ENCODE peak calls at places on chromosomes 11 and 22, in eight cellular contexts. One of them, this sample, is unnamed. For H3K4me1, the result is how much of the 10 kb centered on the place peaks cover.

GRCh38 chr11:66315921-66316811 is 678 bp downstream of the CD248 start:
- DNase-seq in mesenchymal stem cell: no peak
- DNase-seq in HCT116: no peak
- DNase-seq in GM23338: no peak
- DNase-seq in GM12878: no peak
- DNase-seq in A549: no peak
- DNase-seq in fibroblast of lung: no peak
- DNase-seq in neuronal stem cell: no peak
- DNase-seq in this sample: no peak

GRCh38 chr22:36497910-36498669 is 8.8 kb downstream of the FOXRED2 start:
- DNase-seq in A549: no peak
- DNase-seq in HCT116: no peak
- DNase-seq in GM12878: no peak
- DNase-seq in fibroblast of lung: no peak
- DNase-seq in neuronal stem cell: no peak
- DNase-seq in mesenchymal stem cell: no peak
- DNase-seq in GM23338: peak
- DNase-seq in this sample: peak

GRCh38 chr11:33891714-33892327 is at the start of gene LMO2:
- DNase-seq in GM12878: no peak
- DNase-seq in neuronal stem cell: no peak
- DNase-seq in A549: no peak
- DNase-seq in GM23338: no peak
- DNase-seq in mesenchymal stem cell: no peak
- DNase-seq in HCT116: no peak
- DNase-seq in fibroblast of lung: no peak
- DNase-seq in this sample: no peak

GRCh38 chr11:70569996-70570692 is 171.8 kb downstream of the CTTN start:
- DNase-seq in neuronal stem cell: no peak
- DNase-seq in mesenchymal stem cell: no peak
- DNase-seq in GM12878: no peak
- DNase-seq in GM23338: no peak
- DNase-seq in HCT116: no peak
- DNase-seq in fibroblast of lung: no peak
- DNase-seq in A549: no peak
- DNase-seq in this sample: no peak

GRCh38 chr11:14300661-14301304 is 58.2 kb downstream of the RRAS2 start:
- DNase-seq in neuronal stem cell: peak
- DNase-seq in HCT116: peak
- DNase-seq in mesenchymal stem cell: peak
- DNase-seq in GM23338: peak
- DNase-seq in A549: peak
- DNase-seq in GM12878: no peak
- DNase-seq in fibroblast of lung: peak
- DNase-seq in this sample: peak

GRCh38 chr22:41401781-41402648 is 20.3 kb downstream of the TEF start:
- DNase-seq in HCT116: no peak
- DNase-seq in A549: peak
- DNase-seq in mesenchymal stem cell: peak
- DNase-seq in GM23338: no peak
- DNase-seq in GM12878: no peak
- DNase-seq in neuronal stem cell: no peak
- DNase-seq in fibroblast of lung: peak
- DNase-seq in this sample: no peak

GRCh38 chr11:1234771-1235614 is 12.1 kb downstream of the MUC5B start:
- DNase-seq in HCT116: no peak
- DNase-seq in fibroblast of lung: no peak
- DNase-seq in GM23338: no peak
- DNase-seq in neuronal stem cell: no peak
- DNase-seq in A549: no peak
- DNase-seq in mesenchymal stem cell: no peak
- DNase-seq in GM12878: no peak
- DNase-seq in this sample: no peak

GRCh38 chr11:45918331-45918941 is 759 bp upstream of the PEX16 start:
- DNase-seq in A549: peak
- DNase-seq in HCT116: no peak
- DNase-seq in GM12878: no peak
- DNase-seq in fibroblast of lung: peak
- DNase-seq in mesenchymal stem cell: peak
- DNase-seq in GM23338: peak
- DNase-seq in neuronal stem cell: peak
- DNase-seq in this sample: peak

GRCh38 chr22:23070418-23071162 is at the start of gene GNAZ:
- DNase-seq in A549: peak
- DNase-seq in GM23338: peak
- DNase-seq in fibroblast of lung: peak
- DNase-seq in GM12878: no peak
- DNase-seq in neuronal stem cell: peak
- DNase-seq in mesenchymal stem cell: no peak
- DNase-seq in HCT116: no peak
- DNase-seq in this sample: peak

GRCh38 chr22:45460288-45461109 is 42.2 kb upstream of the FBLN1 start:
- DNase-seq in fibroblast of lung: no peak
- DNase-seq in neuronal stem cell: no peak
- DNase-seq in mesenchymal stem cell: peak
- DNase-seq in GM23338: no peak
- DNase-seq in A549: no peak
- DNase-seq in HCT116: no peak
- DNase-seq in GM12878: no peak
- DNase-seq in this sample: no peak

GRCh38 chr22:24189249-24190158 is 8.2 kb downstream of the SUSD2 start:
- DNase-seq in fibroblast of lung: peak
- DNase-seq in HCT116: no peak
- DNase-seq in neuronal stem cell: peak
- DNase-seq in A549: peak
- DNase-seq in mesenchymal stem cell: peak
- DNase-seq in GM23338: peak
- DNase-seq in GM12878: no peak
- DNase-seq in this sample: peak

GRCh38 chr11:134124660-134125451 is 56.0 kb downstream of the JAM3 start:
- DNase-seq in HCT116: no peak
- DNase-seq in A549: no peak
- DNase-seq in mesenchymal stem cell: peak
- DNase-seq in fibroblast of lung: peak
- DNase-seq in GM23338: peak
- DNase-seq in GM12878: no peak
- DNase-seq in neuronal stem cell: peak
- DNase-seq in this sample: peak

GRCh38 chr11:95991545-95991944 is 67.6 kb upstream of the MTMR2 start:
- DNase-seq in mesenchymal stem cell: peak
- DNase-seq in fibroblast of lung: peak
- DNase-seq in HCT116: no peak
- DNase-seq in GM12878: no peak
- DNase-seq in A549: no peak
- DNase-seq in neuronal stem cell: no peak
- DNase-seq in GM23338: no peak
- DNase-seq in this sample: no peak

GRCh38 chr11:43278302-43278956 is 33.4 kb upstream of the API5 start:
- DNase-seq in mesenchymal stem cell: peak
- DNase-seq in neuronal stem cell: peak
- DNase-seq in HCT116: peak
- DNase-seq in fibroblast of lung: peak
- DNase-seq in GM23338: peak
- DNase-seq in GM12878: no peak
- DNase-seq in A549: peak
- DNase-seq in this sample: peak

GRCh38 chr22:48137640-48138039 is 1375.2 kb downstream of the TBC1D22A start:
- DNase-seq in A549: peak
- DNase-seq in fibroblast of lung: no peak
- DNase-seq in HCT116: no peak
- DNase-seq in GM23338: no peak
- DNase-seq in mesenchymal stem cell: no peak
- DNase-seq in neuronal stem cell: no peak
- DNase-seq in GM12878: no peak
- DNase-seq in this sample: peak

GRCh38 chr22:40498454-40499186 is 128.2 kb downstream of the SGSM3 start:
- DNase-seq in GM23338: peak
- DNase-seq in mesenchymal stem cell: peak
- DNase-seq in HCT116: peak
- DNase-seq in A549: peak
- DNase-seq in GM12878: no peak
- DNase-seq in neuronal stem cell: no peak
- DNase-seq in fibroblast of lung: peak
- DNase-seq in this sample: peak

DNA sequence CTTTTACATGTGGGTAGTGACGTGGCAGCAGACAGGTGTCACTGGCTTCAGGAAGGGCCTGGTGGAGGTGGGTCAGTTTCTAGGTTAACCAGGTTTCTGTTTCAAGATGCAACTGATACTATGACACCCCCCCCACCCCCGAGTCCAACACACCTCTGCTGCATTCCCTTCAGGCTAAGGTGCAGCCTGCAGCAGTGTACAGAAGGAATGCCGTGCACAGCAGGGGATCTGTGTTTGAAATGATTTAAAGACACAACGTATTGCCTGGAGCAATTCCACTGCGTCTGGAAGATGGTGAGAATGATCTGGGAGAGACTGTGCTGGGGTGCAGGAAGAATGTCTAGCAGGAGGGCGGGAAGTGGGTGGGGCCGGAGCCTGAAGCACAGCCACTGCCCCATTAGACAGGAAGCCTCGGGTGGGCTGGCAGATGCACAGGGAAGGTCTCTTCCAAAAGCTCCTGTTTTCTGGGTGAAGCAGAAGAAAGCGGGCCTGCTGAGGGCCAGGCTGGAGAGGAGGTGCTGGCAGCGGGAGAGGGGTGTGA is 11.9 kb upstream of the TESMIN start:
- DNase-seq in fibroblast of lung: no peak
- DNase-seq in GM12878: no peak
- DNase-seq in GM23338: peak
- DNase-seq in neuronal stem cell: no peak
- DNase-seq in HCT116: no peak
- DNase-seq in A549: no peak
- DNase-seq in mesenchymal stem cell: no peak
- DNase-seq in this sample: peak
- H3K4me1 ChIP-seq in fibroblast of lung: under half
- H3K4me1 ChIP-seq in GM12878: under half
- H3K4me1 ChIP-seq in GM23338: under half
- H3K4me1 ChIP-seq in neuronal stem cell: under half
- H3K4me1 ChIP-seq in HCT116: under half
- H3K4me1 ChIP-seq in A549: under half
- H3K4me1 ChIP-seq in mesenchymal stem cell: under half
- H3K4me1 ChIP-seq in this sample: under half

DNA sequence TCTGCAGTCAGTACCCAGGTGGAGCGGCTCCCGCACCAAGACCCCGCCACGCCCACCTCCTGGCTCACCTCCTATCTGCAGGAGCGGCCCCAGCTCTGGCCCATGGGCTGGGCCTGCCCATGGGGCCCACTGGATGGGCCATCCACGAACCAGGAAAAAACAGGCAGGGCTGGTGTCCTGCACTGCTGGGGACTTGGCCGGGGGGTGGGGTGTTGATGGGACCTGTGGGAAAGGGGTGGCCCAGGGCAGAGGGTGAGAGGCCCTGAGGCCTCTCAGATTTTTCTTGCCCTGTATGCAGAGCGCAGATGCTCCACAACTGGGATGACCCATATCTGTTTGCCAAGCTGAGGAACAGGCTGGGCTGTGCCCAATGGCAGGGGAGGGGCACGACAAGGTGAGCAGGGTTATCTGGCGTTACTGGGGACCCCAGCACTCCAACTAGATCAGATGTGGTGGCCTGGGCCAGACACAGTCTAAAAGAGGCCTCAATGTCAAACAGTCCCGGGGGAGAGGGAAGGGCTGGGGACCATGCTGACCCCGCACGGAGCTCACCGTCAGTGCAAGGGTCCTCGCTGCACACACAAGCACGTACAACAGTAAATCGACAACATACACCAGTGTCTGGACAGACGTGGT is 2.6 kb upstream of the PIM3 start:
- DNase-seq in A549: no peak
- DNase-seq in GM12878: no peak
- DNase-seq in GM23338: no peak
- DNase-seq in neuronal stem cell: no peak
- DNase-seq in fibroblast of lung: no peak
- DNase-seq in mesenchymal stem cell: no peak
- DNase-seq in HCT116: no peak
- DNase-seq in this sample: no peak
- H3K4me2 ChIP-seq in A549: no peak
- H3K4me2 ChIP-seq in GM12878: no peak
- H3K4me2 ChIP-seq in GM23338: no peak
- H3K4me2 ChIP-seq in neuronal stem cell: no peak
- H3K4me2 ChIP-seq in fibroblast of lung: no peak
- H3K4me2 ChIP-seq in mesenchymal stem cell: no peak
- H3K4me2 ChIP-seq in HCT116: no peak
- H3K4me2 ChIP-seq in this sample: no peak

GRCh38 chr11:2301631-2302272 is at the start of the genes C11orf21 and TSPAN32:
- DNase-seq in mesenchymal stem cell: peak
- DNase-seq in HCT116: no peak
- DNase-seq in GM23338: no peak
- DNase-seq in GM12878: no peak
- DNase-seq in fibroblast of lung: peak
- DNase-seq in A549: no peak
- DNase-seq in neuronal stem cell: no peak
- DNase-seq in this sample: no peak

GRCh38 chr11:2302280-2302843 is 549 bp downstream of the TSPAN32 start:
- DNase-seq in neuronal stem cell: no peak
- DNase-seq in mesenchymal stem cell: no peak
- DNase-seq in fibroblast of lung: no peak
- DNase-seq in GM12878: no peak
- DNase-seq in HCT116: no peak
- DNase-seq in GM23338: no peak
- DNase-seq in A549: no peak
- DNase-seq in this sample: no peak

GRCh38 chr11:2299773-2300172 is 1.9 kb downstream of the C11orf21 start:
- DNase-seq in HCT116: no peak
- DNase-seq in GM12878: no peak
- DNase-seq in GM23338: no peak
- DNase-seq in neuronal stem cell: no peak
- DNase-seq in A549: no peak
- DNase-seq in fibroblast of lung: no peak
- DNase-seq in mesenchymal stem cell: no peak
- DNase-seq in this sample: no peak

GRCh38 chr11:2300290-2300935 is 1.3 kb downstream of the C11orf21 start:
- DNase-seq in GM12878: no peak
- DNase-seq in A549: no peak
- DNase-seq in GM23338: no peak
- DNase-seq in HCT116: no peak
- DNase-seq in mesenchymal stem cell: no peak
- DNase-seq in neuronal stem cell: no peak
- DNase-seq in fibroblast of lung: no peak
- DNase-seq in this sample: no peak

GRCh38 chr11:2300936-2301630 is 635 bp downstream of the C11orf21 start:
- DNase-seq in fibroblast of lung: no peak
- DNase-seq in GM12878: no peak
- DNase-seq in mesenchymal stem cell: no peak
- DNase-seq in HCT116: no peak
- DNase-seq in neuronal stem cell: no peak
- DNase-seq in A549: no peak
- DNase-seq in GM23338: no peak
- DNase-seq in this sample: no peak
- H3K4me1 ChIP-seq in fibroblast of lung: under half
- H3K4me1 ChIP-seq in GM12878: under half
- H3K4me1 ChIP-seq in mesenchymal stem cell: under half
- H3K4me1 ChIP-seq in HCT116: under half
- H3K4me1 ChIP-seq in neuronal stem cell: under half
- H3K4me1 ChIP-seq in A549: under half
- H3K4me1 ChIP-seq in GM23338: under half
- H3K4me1 ChIP-seq in this sample: under half

DNA sequence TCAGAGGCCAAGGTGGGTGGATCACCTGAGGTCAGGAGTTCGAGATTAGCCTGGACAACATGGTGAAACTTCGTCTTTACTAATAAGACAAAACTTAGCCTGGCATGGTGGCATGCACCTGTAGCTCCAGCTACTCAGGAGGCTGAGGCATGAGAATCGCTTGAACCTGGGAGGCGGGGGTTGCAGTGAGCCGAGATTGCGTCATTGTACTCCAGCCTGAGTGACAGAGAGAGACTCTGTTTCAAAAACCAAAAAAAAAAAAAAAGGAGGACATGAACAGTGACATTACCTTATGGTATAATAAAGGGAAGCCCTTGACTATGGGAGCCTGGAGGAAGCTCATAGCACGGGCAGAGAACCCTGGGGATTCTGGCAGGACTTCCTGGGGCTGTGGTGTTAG is 16.5 kb upstream of the PLEKHB1 start:
- DNase-seq in GM23338: no peak
- DNase-seq in neuronal stem cell: no peak
- DNase-seq in mesenchymal stem cell: no peak
- DNase-seq in GM12878: no peak
- DNase-seq in A549: no peak
- DNase-seq in fibroblast of lung: no peak
- DNase-seq in HCT116: no peak
- DNase-seq in this sample: no peak
- H3K4me2 ChIP-seq in GM23338: peak
- H3K4me2 ChIP-seq in neuronal stem cell: no peak
- H3K4me2 ChIP-seq in mesenchymal stem cell: no peak
- H3K4me2 ChIP-seq in GM12878: no peak
- H3K4me2 ChIP-seq in A549: no peak
- H3K4me2 ChIP-seq in fibroblast of lung: no peak
- H3K4me2 ChIP-seq in HCT116: no peak
- H3K4me2 ChIP-seq in this sample: no peak

This sample was measured in mesendoderm.